ENCODE peak calls at places on chromosomes 2 and 18, in four cellular contexts. G is breast epithelium, F is aorta, V is H9. N is an unnamed sample.

GRCh38 chr18:27599202-27599829 is 414.2 kb upstream of the CHST9 start:
- DNase-seq in G (peak; percentile 20), F (no peak), V (peak; percentile 50), N (no peak)

GRCh38 chr2:79702934-79703333 is 190.1 kb downstream of the CTNNA2 start:
- DNase-seq in G (no peak), F (no peak), V (no peak), N (no peak)

GRCh38 chr2:26894136-26894535 is 46.2 kb downstream of the DPYSL5 start:
- DNase-seq in G (no peak), F (no peak), V (no peak), N (no peak)

GRCh38 chr2:161238559-161239415 is 69.4 kb upstream of the PSMD14 start:
- DNase-seq in G (no peak), F (peak; percentile 89), V (peak; percentile 89), N (no peak)

GRCh38 chr2:101745711-101746694 is 48.5 kb downstream of the MAP4K4 start:
- DNase-seq in G (no peak), F (no peak), V (no peak), N (peak; percentile 38)

GRCh38 chr2:202022755-202023154 is 10.9 kb upstream of the FZD7 start:
- DNase-seq in G (no peak), F (no peak), V (no peak), N (no peak)

GRCh38 chr2:1739961-1740713 is 4.2 kb downstream of the PXDN start:
- DNase-seq in G (no peak), F (peak; percentile 66), V (no peak), N (no peak)

GRCh38 chr2:54556659-54557121 is 100.6 kb downstream of the SPTBN1 start:
- DNase-seq in G (no peak), F (no peak), V (no peak), N (no peak)

GRCh38 chr2:240624950-240625621 is at the start of gene GPR35:
- DNase-seq in G (no peak), F (peak; percentile 80), V (peak; percentile 24), N (no peak)

GRCh38 chr2:240392948-240393830 is 42.3 kb upstream of the GPC1 start:
- DNase-seq in G (no peak), F (peak; percentile 64), V (peak; percentile 15), N (no peak)

GRCh38 chr18:45588284-45588683 is 27.0 kb upstream of the SLC14A2 start:
- DNase-seq in G (no peak), F (no peak), V (no peak), N (peak; percentile 30)

GRCh38 chr2:2657121-2657962 is 326.3 kb upstream of the MYT1L start:
- DNase-seq in G (no peak), F (no peak), V (no peak), N (no peak)

GRCh38 chr2:219273887-219274391 is 5.2 kb upstream of the DNAJB2 start:
- DNase-seq in G (peak; percentile 91), F (peak; percentile 78), V (no peak), N (no peak)

GRCh38 chr18:26034850-26035497 is 55.4 kb downstream of the SS18 start:
- DNase-seq in G (no peak), F (no peak), V (no peak), N (no peak)

GRCh38 chr2:174675615-174676014 is 78.0 kb upstream of the WIPF1 start:
- DNase-seq in G (no peak), F (no peak), V (no peak), N (no peak)

GRCh38 chr18:56563568-56563967 is 74.8 kb downstream of the TXNL1 start:
- DNase-seq in G (no peak), F (no peak), V (peak; percentile 92), N (no peak)

GRCh38 chr18:36175481-36175880 is 11.8 kb upstream of the MOCOS start:
- DNase-seq in G (no peak), F (no peak), V (no peak), N (no peak)

GRCh38 chr18:71036783-71037182 is 747.9 kb downstream of the SOCS6 start:
- DNase-seq in G (no peak), F (no peak), V (no peak), N (peak; percentile 7)

GRCh38 chr2:170819941-170820646 is 3.4 kb downstream of the GAD1 start:
- DNase-seq in G (no peak), F (no peak), V (peak; percentile 83), N (no peak)

GRCh38 chr18:35582899-35583558 is 1.5 kb downstream of the GALNT1 start:
- DNase-seq in G (no peak), F (no peak), V (no peak), N (no peak)

GRCh38 chr2:148338544-148338943 is 306.0 kb upstream of the EPC2 start:
- DNase-seq in G (no peak), F (no peak), V (no peak), N (peak; percentile 38)

GRCh38 chr2:31406593-31407385 is 7.8 kb downstream of the XDH start:
- DNase-seq in G (no peak), F (no peak), V (no peak), N (no peak)

GRCh38 chr18:45920367-45920766 is 46.8 kb downstream of the EPG5 start:
- DNase-seq in G (peak; percentile 82), F (peak; percentile 82), V (no peak), N (no peak)

GRCh38 chr2:15989559-15989958 is 49.2 kb downstream of the MYCN start:
- DNase-seq in G (no peak), F (no peak), V (no peak), N (no peak)
- H3K9me3 ChIP-seq in G (no peaks in the 10 kb centered on the region), F (no peaks in the 10 kb centered on the region), V (no peaks in the 10 kb centered on the region), N (peaks cover 64% of the 10 kb centered on the region)

GRCh38 chr18:79901665-79902064 is 49.8 kb downstream of the SLC66A2 start:
- DNase-seq in G (no peak), F (no peak), V (no peak), N (no peak)

GRCh38 chr18:79897940-79898625 is 53.4 kb downstream of the SLC66A2 start:
- DNase-seq in G (no peak), F (no peak), V (no peak), N (no peak)

GRCh38 chr18:79900610-79901570 is 50.6 kb downstream of the SLC66A2 start:
- DNase-seq in G (no peak), F (no peak), V (no peak), N (no peak)

GRCh38 chr18:79898952-79899608 is 52.4 kb downstream of the SLC66A2 start:
- DNase-seq in G (no peak), F (no peak), V (peak; percentile 27), N (no peak)

GRCh38 chr18:79899609-79900435 is 51.6 kb downstream of the SLC66A2 start:
- DNase-seq in G (no peak), F (no peak), V (peak; percentile 18), N (no peak)
- H3K9me3 ChIP-seq in G (peaks cover 26% of the 10 kb centered on the region), F (peaks cover 3% of the 10 kb centered on the region), V (peaks cover 28% of the 10 kb centered on the region), N (peaks cover 80% of the 10 kb centered on the region)

GRCh38 chr2:127377262-127377661 is 10.5 kb downstream of the MAP3K2 start:
- DNase-seq in G (no peak), F (no peak), V (no peak), N (no peak)

GRCh38 chr2:127371037-127371436 is 16.7 kb downstream of the MAP3K2 start:
- DNase-seq in G (no peak), F (peak; percentile 81), V (no peak), N (no peak)

GRCh38 chr2:127370010-127370409 is 17.8 kb downstream of the MAP3K2 start:
- DNase-seq in G (no peak), F (no peak), V (no peak), N (no peak)

GRCh38 chr2:127376265-127376664 is 11.5 kb downstream of the MAP3K2 start:
- DNase-seq in G (no peak), F (no peak), V (no peak), N (no peak)

GRCh38 chr2:127373362-127374083 is 14.3 kb downstream of the MAP3K2 start:
- DNase-seq in G (no peak), F (no peak), V (no peak), N (no peak)
- H3K9me3 ChIP-seq in G (peaks cover 39% of the 10 kb centered on the region), F (no peaks in the 10 kb centered on the region), V (peaks cover 35% of the 10 kb centered on the region), N (peaks cover 9% of the 10 kb centered on the region)

GRCh38 chr2:63990072-63990471 is 29.2 kb downstream of the VPS54 start:
- DNase-seq in G (no peak), F (no peak), V (no peak), N (no peak)
- H3K9me3 ChIP-seq in G (no peaks in the 10 kb centered on the region), F (peaks cover 1% of the 10 kb centered on the region), V (peaks cover 5% of the 10 kb centered on the region), N (peaks cover 4% of the 10 kb centered on the region)

DNA sequence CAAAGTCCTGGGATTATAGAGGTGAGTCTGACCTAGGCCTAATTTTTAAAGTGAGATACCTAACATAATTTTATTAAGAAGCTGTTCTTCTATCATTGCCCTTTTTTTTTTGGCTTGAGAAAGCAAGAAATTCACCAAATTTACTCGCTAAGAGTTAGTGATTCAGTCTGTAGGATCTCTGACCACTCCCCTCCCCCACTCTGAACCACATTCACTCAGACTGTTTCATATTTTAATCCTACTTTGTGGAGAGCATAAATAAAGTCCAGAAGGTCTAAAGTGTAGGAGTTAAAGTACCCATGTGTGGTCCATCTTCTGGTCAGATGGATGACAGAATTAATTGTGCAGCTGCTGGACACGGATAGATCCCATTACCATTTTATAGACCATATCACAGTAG is 115.8 kb upstream of the MGAT5 start:
- DNase-seq in G (no peak), F (no peak), V (no peak), N (no peak)
- H3K9me3 ChIP-seq in G (no peaks in the 10 kb centered on the region), F (no peaks in the 10 kb centered on the region), V (no peaks in the 10 kb centered on the region), N (peaks cover 7% of the 10 kb centered on the region)

DNA sequence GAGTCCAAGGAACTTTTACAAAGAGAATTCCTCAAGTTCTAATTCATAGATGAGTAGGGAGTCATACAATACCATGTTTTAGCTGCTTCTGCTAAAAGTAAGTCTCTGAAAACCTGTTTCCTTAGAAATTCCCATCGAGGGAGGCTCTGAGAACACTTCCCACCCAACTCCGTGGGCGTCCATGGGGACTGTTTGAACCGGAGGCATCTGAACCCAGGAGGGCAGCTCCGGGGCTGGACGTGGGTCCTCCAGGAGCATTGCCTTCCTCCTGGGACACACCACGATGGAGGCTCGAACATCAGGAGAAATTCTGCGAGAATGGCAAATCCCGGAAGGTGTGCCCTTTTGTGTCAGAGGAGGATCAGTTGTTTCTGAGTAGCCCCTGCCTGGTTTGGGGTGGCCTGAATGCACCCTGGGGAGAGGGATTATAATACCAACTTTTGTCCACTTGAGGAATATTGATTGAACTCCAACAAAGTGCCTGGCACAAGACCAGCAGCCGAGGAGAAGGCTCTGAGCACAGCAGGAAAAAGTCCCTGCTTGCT is 327.5 kb upstream of the SALL3 start:
- DNase-seq in G (no peak), F (no peak), V (no peak), N (no peak)
- H3K9me3 ChIP-seq in G (peaks cover 20% of the 10 kb centered on the region), F (no peaks in the 10 kb centered on the region), V (peaks cover 23% of the 10 kb centered on the region), N (peaks cover 91% of the 10 kb centered on the region)

GRCh38 chr2:13114391-13114790 is 397.7 kb downstream of the TRIB2 start:
- DNase-seq in G (no peak), F (no peak), V (no peak), N (no peak)
- H3K9me3 ChIP-seq in G (no peaks in the 10 kb centered on the region), F (no peaks in the 10 kb centered on the region), V (no peaks in the 10 kb centered on the region), N (no peaks in the 10 kb centered on the region)

N was measured in AG04450.